ENCODE peak calls at places on chromosomes 3 and 15, in eight cellular contexts. One of them, this sample, is unnamed.

GRCh38 chr15:97976129-97976528 is 15.6 kb downstream of the ARRDC4 start:
- DNase-seq in neural progenitor cell: no peak
- DNase-seq in stimulated activated CD8-positive, alpha-beta memory T cell treated with anti-CD3 and anti-CD28 coated beads, Interleukin-12 subunit alpha, Interleukin-12 subunit beta, amount 100 ng/mL, for 1 hour: no peak
- DNase-seq in Kasumi-1: no peak
- DNase-seq in cardiac fibroblast: no peak
- DNase-seq in caudate nucleus: no peak
- DNase-seq in T-helper 9 cell: no peak
- DNase-seq in activated naive CD8-positive, alpha-beta T cell treated with anti-CD3 and anti-CD28 coated beads, Interleukin-2, amount 50 U/mL, for 24 hours: no peak
- DNase-seq in this sample: no peak

GRCh38 chr3:15948403-15948802 is 150.6 kb upstream of the ANKRD28 start:
- DNase-seq in caudate nucleus: no peak
- DNase-seq in cardiac fibroblast: no peak
- DNase-seq in Kasumi-1: no peak
- DNase-seq in stimulated activated CD8-positive, alpha-beta memory T cell treated with anti-CD3 and anti-CD28 coated beads, Interleukin-12 subunit alpha, Interleukin-12 subunit beta, amount 100 ng/mL, for 1 hour: no peak
- DNase-seq in activated naive CD8-positive, alpha-beta T cell treated with anti-CD3 and anti-CD28 coated beads, Interleukin-2, amount 50 U/mL, for 24 hours: no peak
- DNase-seq in T-helper 9 cell: no peak
- DNase-seq in neural progenitor cell: no peak
- DNase-seq in this sample: no peak

GRCh38 chr3:15171096-15171495 is 35.0 kb upstream of the CAPN7 start:
- DNase-seq in activated naive CD8-positive, alpha-beta T cell treated with anti-CD3 and anti-CD28 coated beads, Interleukin-2, amount 50 U/mL, for 24 hours: no peak
- DNase-seq in cardiac fibroblast: no peak
- DNase-seq in stimulated activated CD8-positive, alpha-beta memory T cell treated with anti-CD3 and anti-CD28 coated beads, Interleukin-12 subunit alpha, Interleukin-12 subunit beta, amount 100 ng/mL, for 1 hour: no peak
- DNase-seq in Kasumi-1: no peak
- DNase-seq in neural progenitor cell: no peak
- DNase-seq in caudate nucleus: no peak
- DNase-seq in T-helper 9 cell: no peak
- DNase-seq in this sample: no peak

GRCh38 chr3:36714343-36714742 is 50.0 kb downstream of the DCLK3 start:
- DNase-seq in activated naive CD8-positive, alpha-beta T cell treated with anti-CD3 and anti-CD28 coated beads, Interleukin-2, amount 50 U/mL, for 24 hours: no peak
- DNase-seq in stimulated activated CD8-positive, alpha-beta memory T cell treated with anti-CD3 and anti-CD28 coated beads, Interleukin-12 subunit alpha, Interleukin-12 subunit beta, amount 100 ng/mL, for 1 hour: no peak
- DNase-seq in caudate nucleus: no peak
- DNase-seq in neural progenitor cell: no peak
- DNase-seq in T-helper 9 cell: no peak
- DNase-seq in Kasumi-1: no peak
- DNase-seq in cardiac fibroblast: peak
- DNase-seq in this sample: no peak

GRCh38 chr3:23263796-23264195 is 60.7 kb downstream of the UBE2E2 start:
- DNase-seq in stimulated activated CD8-positive, alpha-beta memory T cell treated with anti-CD3 and anti-CD28 coated beads, Interleukin-12 subunit alpha, Interleukin-12 subunit beta, amount 100 ng/mL, for 1 hour: no peak
- DNase-seq in caudate nucleus: no peak
- DNase-seq in activated naive CD8-positive, alpha-beta T cell treated with anti-CD3 and anti-CD28 coated beads, Interleukin-2, amount 50 U/mL, for 24 hours: no peak
- DNase-seq in Kasumi-1: no peak
- DNase-seq in cardiac fibroblast: peak
- DNase-seq in neural progenitor cell: no peak
- DNase-seq in T-helper 9 cell: no peak
- DNase-seq in this sample: no peak

GRCh38 chr3:25007974-25008658 is 419.9 kb upstream of the RARB start:
- DNase-seq in T-helper 9 cell: no peak
- DNase-seq in caudate nucleus: no peak
- DNase-seq in stimulated activated CD8-positive, alpha-beta memory T cell treated with anti-CD3 and anti-CD28 coated beads, Interleukin-12 subunit alpha, Interleukin-12 subunit beta, amount 100 ng/mL, for 1 hour: no peak
- DNase-seq in Kasumi-1: no peak
- DNase-seq in activated naive CD8-positive, alpha-beta T cell treated with anti-CD3 and anti-CD28 coated beads, Interleukin-2, amount 50 U/mL, for 24 hours: no peak
- DNase-seq in cardiac fibroblast: peak
- DNase-seq in neural progenitor cell: no peak
- DNase-seq in this sample: no peak

GRCh38 chr3:14154895-14155432 is 23.4 kb downstream of the XPC start:
- DNase-seq in cardiac fibroblast: no peak
- DNase-seq in Kasumi-1: peak
- DNase-seq in activated naive CD8-positive, alpha-beta T cell treated with anti-CD3 and anti-CD28 coated beads, Interleukin-2, amount 50 U/mL, for 24 hours: no peak
- DNase-seq in stimulated activated CD8-positive, alpha-beta memory T cell treated with anti-CD3 and anti-CD28 coated beads, Interleukin-12 subunit alpha, Interleukin-12 subunit beta, amount 100 ng/mL, for 1 hour: no peak
- DNase-seq in neural progenitor cell: no peak
- DNase-seq in T-helper 9 cell: no peak
- DNase-seq in caudate nucleus: no peak
- DNase-seq in this sample: no peak

GRCh38 chr3:186207515-186207914 is 98.6 kb upstream of the ETV5 start:
- DNase-seq in T-helper 9 cell: no peak
- DNase-seq in stimulated activated CD8-positive, alpha-beta memory T cell treated with anti-CD3 and anti-CD28 coated beads, Interleukin-12 subunit alpha, Interleukin-12 subunit beta, amount 100 ng/mL, for 1 hour: no peak
- DNase-seq in caudate nucleus: no peak
- DNase-seq in Kasumi-1: no peak
- DNase-seq in neural progenitor cell: no peak
- DNase-seq in activated naive CD8-positive, alpha-beta T cell treated with anti-CD3 and anti-CD28 coated beads, Interleukin-2, amount 50 U/mL, for 24 hours: no peak
- DNase-seq in cardiac fibroblast: no peak
- DNase-seq in this sample: no peak

GRCh38 chr3:197017003-197017402 is 12.6 kb downstream of the MELTF start:
- DNase-seq in activated naive CD8-positive, alpha-beta T cell treated with anti-CD3 and anti-CD28 coated beads, Interleukin-2, amount 50 U/mL, for 24 hours: no peak
- DNase-seq in T-helper 9 cell: no peak
- DNase-seq in stimulated activated CD8-positive, alpha-beta memory T cell treated with anti-CD3 and anti-CD28 coated beads, Interleukin-12 subunit alpha, Interleukin-12 subunit beta, amount 100 ng/mL, for 1 hour: no peak
- DNase-seq in Kasumi-1: no peak
- DNase-seq in caudate nucleus: no peak
- DNase-seq in cardiac fibroblast: no peak
- DNase-seq in neural progenitor cell: no peak
- DNase-seq in this sample: no peak